ENCODE peak calls at places on chromosomes 6 and 20, in seven cellular contexts. B, N, E, D, W, R and T are unnamed samples.
A peak's percentile ranks its signal among the peaks of the same experiment; 100 is the strongest.

GRCh38 chr6:10908228-10908627 is 21.4 kb downstream of the SYCP2L start:
- DNase-seq in B (no peak), N (no peak), E (no peak), D (no peak), W (no peak), R (no peak), T (no peak)

GRCh38 chr6:133079901-133080300 is 161.3 kb upstream of the EYA4 start:
- DNase-seq in B (no peak), N (no peak), E (no peak), D (no peak), W (no peak), R (no peak), T (no peak)

GRCh38 chr6:11433860-11434259 is 103.7 kb upstream of the TMEM170B start:
- DNase-seq in B (no peak), N (no peak), E (no peak), D (no peak), W (no peak), R (peak; percentile 78), T (no peak)

GRCh38 chr6:8277769-8278168 is 157.6 kb downstream of the SLC35B3 start:
- DNase-seq in B (no peak), N (no peak), E (no peak), D (peak; percentile 27), W (no peak), R (no peak), T (no peak)

GRCh38 chr20:51542894-51543788 is 622 bp upstream of the NFATC2 start:
- DNase-seq in B (no peak), N (no peak), E (no peak), D (no peak), W (no peak), R (no peak), T (no peak)

GRCh38 chr6:70380259-70380658 is 33.0 kb upstream of the FAM135A start:
- DNase-seq in B (no peak), N (no peak), E (no peak), D (no peak), W (no peak), R (no peak), T (no peak)

GRCh38 chr6:161269310-161269709 is 4.6 kb downstream of the AGPAT4 start:
- DNase-seq in B (no peak), N (peak; percentile 39), E (no peak), D (no peak), W (no peak), R (no peak), T (no peak)

GRCh38 chr20:52105573-52106422 is 85.8 kb downstream of the ZFP64 start:
- DNase-seq in B (no peak), N (peak; percentile 96), E (no peak), D (no peak), W (no peak), R (no peak), T (peak; percentile 44)

GRCh38 chr6:148179786-148180185 is 162.9 kb upstream of the SASH1 start:
- DNase-seq in B (no peak), N (peak; percentile 57), E (peak; percentile 10), D (no peak), W (peak; percentile 32), R (no peak), T (no peak)

GRCh38 chr20:43911066-43911465 is 3.6 kb upstream of the TOX2 start:
- DNase-seq in B (no peak), N (no peak), E (peak; percentile 38), D (no peak), W (no peak), R (no peak), T (peak; percentile 62)

GRCh38 chr20:23692725-23693124 is 3.9 kb upstream of the CST4 start:
- DNase-seq in B (no peak), N (no peak), E (no peak), D (no peak), W (no peak), R (no peak), T (no peak)

GRCh38 chr6:170235726-170236125 is 55.2 kb downstream of the DLL1 start:
- DNase-seq in B (no peak), N (no peak), E (no peak), D (no peak), W (no peak), R (no peak), T (no peak)

GRCh38 chr6:87608802-87609201 is 18.9 kb downstream of the ORC3 start:
- DNase-seq in B (no peak), N (no peak), E (no peak), D (no peak), W (no peak), R (no peak), T (no peak)

GRCh38 chr6:155455766-155456165 is at the start of gene NOX3:
- DNase-seq in B (no peak), N (no peak), E (no peak), D (no peak), W (no peak), R (no peak), T (no peak)

GRCh38 chr6:107489636-107490567 is at the start of gene SOBP:
- DNase-seq in B (no peak), N (peak; percentile 73), E (no peak), D (peak; percentile 96), W (peak; percentile 65), R (peak; percentile 44), T (no peak)

GRCh38 chr6:74651948-74652347 is 553.9 kb downstream of the COL12A1 start:
- DNase-seq in B (no peak), N (no peak), E (no peak), D (no peak), W (no peak), R (no peak), T (no peak)

GRCh38 chr6:14517536-14518105 is 400.0 kb downstream of the CD83 start:
- DNase-seq in B (no peak), N (no peak), E (no peak), D (peak; percentile 30), W (no peak), R (no peak), T (no peak)

GRCh38 chr20:57450419-57450818 is 59.2 kb downstream of the RBM38 start:
- DNase-seq in B (peak; percentile 71), N (no peak), E (no peak), D (peak; percentile 92), W (peak; percentile 39), R (no peak), T (no peak)

GRCh38 chr6:142297996-142298753 is 3.6 kb upstream of the ADGRG6 start:
- DNase-seq in B (no peak), N (no peak), E (no peak), D (no peak), W (no peak), R (peak; percentile 97), T (peak; percentile 37)

GRCh38 chr6:41278699-41279405 is 7.6 kb downstream of the TREM1 start:
- DNase-seq in B (no peak), N (peak; percentile 78), E (peak; percentile 69), D (peak; percentile 64), W (peak; percentile 89), R (peak; percentile 74), T (peak; percentile 76)

GRCh38 chr6:126625019-126625418 is 285.1 kb downstream of the CENPW start:
- DNase-seq in B (no peak), N (peak; percentile 58), E (no peak), D (no peak), W (no peak), R (no peak), T (no peak)

GRCh38 chr6:157063176-157063934 is 260.0 kb downstream of the TMEM242 start:
- DNase-seq in B (no peak), N (no peak), E (no peak), D (no peak), W (no peak), R (no peak), T (no peak)
- TF ChIP-seq JUND in B (no peak), N (no peak), E (no peak), D (no peak), W (no peak), R (no peak), T (no peak)

GRCh38 chr20:45061244-45061643 is 39.7 kb downstream of the KCNS1 start:
- DNase-seq in B (no peak), N (no peak), E (peak; percentile 26), D (no peak), W (no peak), R (no peak), T (no peak)
- TF ChIP-seq JUND in B (no peak), N (no peak), E (peak; percentile 31), D (peak; percentile 85), W (no peak), R (no peak), T (no peak)

DNA sequence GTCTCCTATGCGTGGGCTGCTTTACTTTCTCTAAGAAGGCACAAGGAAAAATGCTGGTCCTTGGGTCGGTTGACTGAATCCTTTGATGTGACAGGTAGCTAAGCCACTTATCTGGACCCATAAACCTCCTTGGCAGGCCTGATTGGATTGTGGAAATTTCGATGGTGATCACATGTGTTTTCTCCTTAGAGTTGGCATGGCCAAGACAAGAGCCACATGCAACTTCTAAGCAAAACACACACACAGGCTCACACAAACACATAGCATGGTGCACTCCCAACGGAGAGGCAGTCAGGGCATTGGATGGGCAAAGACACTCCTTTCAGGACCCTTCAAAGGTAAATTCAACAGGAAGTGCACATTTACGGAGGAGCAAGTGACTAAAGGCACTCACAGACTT is 95.2 kb downstream of the PSMG4 start:
- DNase-seq in B (no peak), N (no peak), E (no peak), D (no peak), W (no peak), R (no peak), T (no peak)
- TF ChIP-seq JUND in B (no peak), N (no peak), E (no peak), D (no peak), W (no peak), R (no peak), T (no peak)

DNA sequence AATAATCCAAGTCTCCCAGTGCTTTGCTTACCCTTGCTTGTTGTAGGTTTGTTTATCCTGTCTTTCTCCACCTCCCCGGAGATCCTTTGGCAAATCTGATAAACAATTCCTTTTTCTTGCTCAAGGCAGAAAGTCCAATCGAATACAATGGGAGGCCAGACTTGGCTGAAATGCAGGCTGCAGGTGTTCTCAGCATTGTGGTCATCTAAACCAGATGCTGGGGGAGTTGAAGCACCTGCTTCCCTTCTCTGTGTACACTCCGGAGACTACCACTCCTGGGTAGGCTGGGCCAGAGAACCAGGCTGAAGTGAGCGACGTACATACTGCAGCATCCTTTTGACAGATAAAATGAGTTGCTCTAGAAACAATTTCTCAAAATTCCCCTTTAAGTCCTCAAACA is 82.6 kb upstream of the PREP start:
- DNase-seq in B (no peak), N (no peak), E (no peak), D (no peak), W (no peak), R (no peak), T (peak; percentile 75)
- TF ChIP-seq JUND in B (no peak), N (no peak), E (no peak), D (no peak), W (no peak), R (no peak), T (no peak)

GRCh38 chr6:27720607-27721580 is 191.3 kb downstream of the OR2B2 start:
- DNase-seq in B (no peak), N (peak; percentile 90), E (peak; percentile 87), D (no peak), W (peak; percentile 59), R (peak; percentile 21), T (no peak)
- TF ChIP-seq JUND in B (no peak), N (no peak), E (peak; percentile 57), D (no peak), W (no peak), R (no peak), T (no peak)